ENCODE peak calls at places on chromosomes 16 and 17, in five cellular contexts. Y, E, D, M and T are unnamed samples.
A peak's percentile ranks its signal among the peaks of the same experiment; 100 is the strongest.

GRCh38 chr17:45414997-45415881 is 17.4 kb downstream of the ARHGAP27 start:
- DNase-seq in M (no peak), D (no peak), E (no peak), Y (no peak), T (peak; percentile 73)

GRCh38 chr16:70747703-70748631 is 53.0 kb downstream of the VAC14 start:
- DNase-seq in E (no peak), Y (peak; percentile 42), D (no peak), M (no peak), T (no peak)

GRCh38 chr16:24049113-24049512 is 207.0 kb upstream of the CACNG3 start:
- DNase-seq in Y (no peak), D (no peak), E (no peak), M (no peak), T (no peak)

GRCh38 chr17:45948881-45949624 is 50.0 kb upstream of the STH start:
- DNase-seq in E (peak; percentile 33), D (peak; percentile 32), Y (peak; percentile 74), M (peak; percentile 34), T (peak; percentile 61)

GRCh38 chr17:37466471-37466870 is 23.2 kb upstream of the DUSP14 start:
- DNase-seq in Y (peak; percentile 34), D (no peak), M (no peak), E (no peak), T (no peak)

GRCh38 chr16:48282636-48283263 is 35.4 kb upstream of the ABCC11 start:
- DNase-seq in M (no peak), E (no peak), D (no peak), Y (no peak), T (no peak)

GRCh38 chr17:77693301-77693700 is 265.2 kb upstream of the TNRC6C start:
- DNase-seq in Y (no peak), E (no peak), D (no peak), M (no peak), T (no peak)

GRCh38 chr17:28144019-28144418 is 101.5 kb downstream of the NLK start:
- DNase-seq in M (no peak), D (no peak), E (no peak), Y (no peak), T (no peak)

GRCh38 chr17:1399366-1399678 is 700 bp downstream of the YWHAE start:
- DNase-seq in D (no peak), Y (no peak), E (peak; percentile 39), M (peak; percentile 44), T (no peak)

GRCh38 chr17:44595216-44595775 is 38.0 kb downstream of the FZD2 start:
- DNase-seq in M (no peak), Y (no peak), E (no peak), D (no peak), T (no peak)

GRCh38 chr17:633641-634091 is 81.0 kb downstream of the VPS53 start:
- DNase-seq in Y (no peak), M (no peak), D (no peak), E (no peak), T (peak; percentile 40)

GRCh38 chr17:79991924-79992656 is 43.6 kb downstream of the TBC1D16 start:
- DNase-seq in D (no peak), E (no peak), M (no peak), Y (no peak), T (no peak)

GRCh38 chr17:2156666-2157065 is 101.8 kb downstream of the HIC1 start:
- DNase-seq in E (no peak), M (no peak), D (no peak), Y (no peak), T (no peak)

GRCh38 chr17:28174352-28175046 is 132.0 kb downstream of the NLK start:
- DNase-seq in M (no peak), Y (peak; percentile 14), E (no peak), D (no peak), T (no peak)

GRCh38 chr16:73315645-73316044 is 267.7 kb upstream of the ZFHX3 start:
- DNase-seq in E (no peak), M (no peak), Y (no peak), D (no peak), T (no peak)

GRCh38 chr17:29461807-29462206 is 71.6 kb downstream of the TAOK1 start:
- DNase-seq in M (no peak), D (no peak), Y (no peak), E (no peak), T (no peak)

GRCh38 chr17:15999974-16000827 is 577 bp downstream of the TTC19 start:
- DNase-seq in M (peak; percentile 39), D (no peak), E (no peak), Y (peak; percentile 27), T (peak; percentile 30)

GRCh38 chr17:6507535-6507934 is 48.8 kb downstream of the PITPNM3 start:
- DNase-seq in D (no peak), M (no peak), E (no peak), Y (peak; percentile 96), T (peak; percentile 69)

GRCh38 chr17:9729735-9730420 is 61.5 kb downstream of the DHRS7C start:
- DNase-seq in D (no peak), E (no peak), Y (peak; percentile 75), M (no peak), T (no peak)

GRCh38 chr17:19456016-19456927 is 45.2 kb downstream of the RNF112 start:
- DNase-seq in E (no peak), D (no peak), Y (no peak), M (no peak), T (no peak)